ENCODE peak calls at places on chromosomes 12 and 14, in nine cellular contexts. One of them, this sample, is unnamed.

GRCh38 chr12:31362759-31363415 is 36.9 kb upstream of the SINHCAF start:
- DNase-seq in stimulated activated CD4-positive, alpha-beta T cell treated with anti-CD3 and anti-CD28 coated beads, TNF-alpha, amount 100 ng/mL, for 4 hours: no peak
- DNase-seq in AG10803: no peak
- DNase-seq in NCI-H1092 treated with DMSO at 0.1 percent for 48 hours: no peak
- DNase-seq in stimulated activated CD8-positive, alpha-beta memory T cell treated with anti-CD3 and anti-CD28 coated beads, Interleukin-2, amount 100 ng/mL, for 48 hours: no peak
- DNase-seq in stimulated activated naive B cell treated with anti-CD40 and anti-IgM and Interleukin-4, amounts not matched to agents 10 μg/mL and 1 μg/mL and 100 μg/mL, for 72 hours: peak
- DNase-seq in GM19239: peak
- DNase-seq in Caki2: peak
- DNase-seq in GM12892: peak
- DNase-seq in this sample: peak

GRCh38 chr12:124030510-124030909 is 57.5 kb downstream of the ZNF664 start:
- DNase-seq in stimulated activated CD4-positive, alpha-beta T cell treated with anti-CD3 and anti-CD28 coated beads, TNF-alpha, amount 100 ng/mL, for 4 hours: no peak
- DNase-seq in Caki2: no peak
- DNase-seq in GM19239: no peak
- DNase-seq in stimulated activated naive B cell treated with anti-CD40 and anti-IgM and Interleukin-4, amounts not matched to agents 10 μg/mL and 1 μg/mL and 100 μg/mL, for 72 hours: no peak
- DNase-seq in NCI-H1092 treated with DMSO at 0.1 percent for 48 hours: no peak
- DNase-seq in stimulated activated CD8-positive, alpha-beta memory T cell treated with anti-CD3 and anti-CD28 coated beads, Interleukin-2, amount 100 ng/mL, for 48 hours: no peak
- DNase-seq in AG10803: peak
- DNase-seq in GM12892: no peak
- DNase-seq in this sample: peak

GRCh38 chr14:38255408-38255672 is 553 bp downstream of the CLEC14A start:
- DNase-seq in stimulated activated CD8-positive, alpha-beta memory T cell treated with anti-CD3 and anti-CD28 coated beads, Interleukin-2, amount 100 ng/mL, for 48 hours: no peak
- DNase-seq in GM12892: no peak
- DNase-seq in GM19239: no peak
- DNase-seq in stimulated activated naive B cell treated with anti-CD40 and anti-IgM and Interleukin-4, amounts not matched to agents 10 μg/mL and 1 μg/mL and 100 μg/mL, for 72 hours: no peak
- DNase-seq in NCI-H1092 treated with DMSO at 0.1 percent for 48 hours: no peak
- DNase-seq in Caki2: no peak
- DNase-seq in stimulated activated CD4-positive, alpha-beta T cell treated with anti-CD3 and anti-CD28 coated beads, TNF-alpha, amount 100 ng/mL, for 4 hours: no peak
- DNase-seq in AG10803: no peak
- DNase-seq in this sample: no peak

GRCh38 chr12:29148065-29148957 is 767 bp upstream of the FAR2 start:
- DNase-seq in Caki2: no peak
- DNase-seq in stimulated activated CD8-positive, alpha-beta memory T cell treated with anti-CD3 and anti-CD28 coated beads, Interleukin-2, amount 100 ng/mL, for 48 hours: no peak
- DNase-seq in GM12892: peak
- DNase-seq in stimulated activated CD4-positive, alpha-beta T cell treated with anti-CD3 and anti-CD28 coated beads, TNF-alpha, amount 100 ng/mL, for 4 hours: no peak
- DNase-seq in AG10803: peak
- DNase-seq in NCI-H1092 treated with DMSO at 0.1 percent for 48 hours: peak
- DNase-seq in stimulated activated naive B cell treated with anti-CD40 and anti-IgM and Interleukin-4, amounts not matched to agents 10 μg/mL and 1 μg/mL and 100 μg/mL, for 72 hours: no peak
- DNase-seq in GM19239: no peak
- DNase-seq in this sample: peak

GRCh38 chr12:74538491-74539258 is 1.0 kb downstream of the ATXN7L3B start:
- DNase-seq in stimulated activated naive B cell treated with anti-CD40 and anti-IgM and Interleukin-4, amounts not matched to agents 10 μg/mL and 1 μg/mL and 100 μg/mL, for 72 hours: peak
- DNase-seq in stimulated activated CD8-positive, alpha-beta memory T cell treated with anti-CD3 and anti-CD28 coated beads, Interleukin-2, amount 100 ng/mL, for 48 hours: no peak
- DNase-seq in GM12892: no peak
- DNase-seq in Caki2: peak
- DNase-seq in GM19239: no peak
- DNase-seq in stimulated activated CD4-positive, alpha-beta T cell treated with anti-CD3 and anti-CD28 coated beads, TNF-alpha, amount 100 ng/mL, for 4 hours: peak
- DNase-seq in NCI-H1092 treated with DMSO at 0.1 percent for 48 hours: no peak
- DNase-seq in AG10803: no peak
- DNase-seq in this sample: no peak

GRCh38 chr12:60191676-60192359 is 596.0 kb downstream of the SLC16A7 start:
- DNase-seq in GM12892: no peak
- DNase-seq in stimulated activated naive B cell treated with anti-CD40 and anti-IgM and Interleukin-4, amounts not matched to agents 10 μg/mL and 1 μg/mL and 100 μg/mL, for 72 hours: no peak
- DNase-seq in stimulated activated CD4-positive, alpha-beta T cell treated with anti-CD3 and anti-CD28 coated beads, TNF-alpha, amount 100 ng/mL, for 4 hours: no peak
- DNase-seq in Caki2: peak
- DNase-seq in NCI-H1092 treated with DMSO at 0.1 percent for 48 hours: no peak
- DNase-seq in AG10803: peak
- DNase-seq in GM19239: no peak
- DNase-seq in stimulated activated CD8-positive, alpha-beta memory T cell treated with anti-CD3 and anti-CD28 coated beads, Interleukin-2, amount 100 ng/mL, for 48 hours: no peak
- DNase-seq in this sample: peak

GRCh38 chr14:84807673-84808072 is 722.3 kb upstream of the FLRT2 start:
- DNase-seq in AG10803: no peak
- DNase-seq in NCI-H1092 treated with DMSO at 0.1 percent for 48 hours: no peak
- DNase-seq in stimulated activated CD8-positive, alpha-beta memory T cell treated with anti-CD3 and anti-CD28 coated beads, Interleukin-2, amount 100 ng/mL, for 48 hours: no peak
- DNase-seq in GM12892: no peak
- DNase-seq in stimulated activated naive B cell treated with anti-CD40 and anti-IgM and Interleukin-4, amounts not matched to agents 10 μg/mL and 1 μg/mL and 100 μg/mL, for 72 hours: no peak
- DNase-seq in Caki2: no peak
- DNase-seq in GM19239: no peak
- DNase-seq in stimulated activated CD4-positive, alpha-beta T cell treated with anti-CD3 and anti-CD28 coated beads, TNF-alpha, amount 100 ng/mL, for 4 hours: no peak
- DNase-seq in this sample: no peak

GRCh38 chr14:101477648-101478047 is 83.6 kb upstream of the DIO3 start:
- DNase-seq in Caki2: no peak
- DNase-seq in stimulated activated naive B cell treated with anti-CD40 and anti-IgM and Interleukin-4, amounts not matched to agents 10 μg/mL and 1 μg/mL and 100 μg/mL, for 72 hours: no peak
- DNase-seq in stimulated activated CD8-positive, alpha-beta memory T cell treated with anti-CD3 and anti-CD28 coated beads, Interleukin-2, amount 100 ng/mL, for 48 hours: no peak
- DNase-seq in GM19239: no peak
- DNase-seq in GM12892: no peak
- DNase-seq in stimulated activated CD4-positive, alpha-beta T cell treated with anti-CD3 and anti-CD28 coated beads, TNF-alpha, amount 100 ng/mL, for 4 hours: no peak
- DNase-seq in AG10803: no peak
- DNase-seq in NCI-H1092 treated with DMSO at 0.1 percent for 48 hours: no peak
- DNase-seq in this sample: no peak

GRCh38 chr12:108587826-108588225 is 10.1 kb downstream of the TMEM119 start:
- DNase-seq in NCI-H1092 treated with DMSO at 0.1 percent for 48 hours: no peak
- DNase-seq in stimulated activated naive B cell treated with anti-CD40 and anti-IgM and Interleukin-4, amounts not matched to agents 10 μg/mL and 1 μg/mL and 100 μg/mL, for 72 hours: no peak
- DNase-seq in stimulated activated CD4-positive, alpha-beta T cell treated with anti-CD3 and anti-CD28 coated beads, TNF-alpha, amount 100 ng/mL, for 4 hours: no peak
- DNase-seq in Caki2: no peak
- DNase-seq in AG10803: no peak
- DNase-seq in stimulated activated CD8-positive, alpha-beta memory T cell treated with anti-CD3 and anti-CD28 coated beads, Interleukin-2, amount 100 ng/mL, for 48 hours: no peak
- DNase-seq in GM19239: no peak
- DNase-seq in GM12892: no peak
- DNase-seq in this sample: no peak

GRCh38 chr12:22974865-22975264 is 349.9 kb downstream of the ETNK1 start:
- DNase-seq in Caki2: peak
- DNase-seq in stimulated activated CD8-positive, alpha-beta memory T cell treated with anti-CD3 and anti-CD28 coated beads, Interleukin-2, amount 100 ng/mL, for 48 hours: no peak
- DNase-seq in NCI-H1092 treated with DMSO at 0.1 percent for 48 hours: no peak
- DNase-seq in stimulated activated CD4-positive, alpha-beta T cell treated with anti-CD3 and anti-CD28 coated beads, TNF-alpha, amount 100 ng/mL, for 4 hours: no peak
- DNase-seq in GM19239: no peak
- DNase-seq in GM12892: no peak
- DNase-seq in stimulated activated naive B cell treated with anti-CD40 and anti-IgM and Interleukin-4, amounts not matched to agents 10 μg/mL and 1 μg/mL and 100 μg/mL, for 72 hours: no peak
- DNase-seq in AG10803: peak
- DNase-seq in this sample: peak

GRCh38 chr12:67388331-67389163 is 119.4 kb downstream of the CAND1 start:
- DNase-seq in stimulated activated CD8-positive, alpha-beta memory T cell treated with anti-CD3 and anti-CD28 coated beads, Interleukin-2, amount 100 ng/mL, for 48 hours: no peak
- DNase-seq in Caki2: no peak
- DNase-seq in GM12892: no peak
- DNase-seq in AG10803: no peak
- DNase-seq in stimulated activated CD4-positive, alpha-beta T cell treated with anti-CD3 and anti-CD28 coated beads, TNF-alpha, amount 100 ng/mL, for 4 hours: no peak
- DNase-seq in GM19239: no peak
- DNase-seq in NCI-H1092 treated with DMSO at 0.1 percent for 48 hours: no peak
- DNase-seq in stimulated activated naive B cell treated with anti-CD40 and anti-IgM and Interleukin-4, amounts not matched to agents 10 μg/mL and 1 μg/mL and 100 μg/mL, for 72 hours: no peak
- DNase-seq in this sample: no peak

GRCh38 chr12:64452559-64453329 is 824 bp downstream of the TBK1 start:
- DNase-seq in GM19239: no peak
- DNase-seq in GM12892: no peak
- DNase-seq in stimulated activated CD4-positive, alpha-beta T cell treated with anti-CD3 and anti-CD28 coated beads, TNF-alpha, amount 100 ng/mL, for 4 hours: no peak
- DNase-seq in Caki2: peak
- DNase-seq in AG10803: peak
- DNase-seq in stimulated activated CD8-positive, alpha-beta memory T cell treated with anti-CD3 and anti-CD28 coated beads, Interleukin-2, amount 100 ng/mL, for 48 hours: no peak
- DNase-seq in NCI-H1092 treated with DMSO at 0.1 percent for 48 hours: peak
- DNase-seq in stimulated activated naive B cell treated with anti-CD40 and anti-IgM and Interleukin-4, amounts not matched to agents 10 μg/mL and 1 μg/mL and 100 μg/mL, for 72 hours: no peak
- DNase-seq in this sample: peak

GRCh38 chr12:76450690-76451089 is 102.5 kb upstream of the BBS10 start:
- DNase-seq in GM12892: no peak
- DNase-seq in stimulated activated CD4-positive, alpha-beta T cell treated with anti-CD3 and anti-CD28 coated beads, TNF-alpha, amount 100 ng/mL, for 4 hours: no peak
- DNase-seq in AG10803: peak
- DNase-seq in Caki2: peak
- DNase-seq in NCI-H1092 treated with DMSO at 0.1 percent for 48 hours: no peak
- DNase-seq in stimulated activated naive B cell treated with anti-CD40 and anti-IgM and Interleukin-4, amounts not matched to agents 10 μg/mL and 1 μg/mL and 100 μg/mL, for 72 hours: no peak
- DNase-seq in GM19239: no peak
- DNase-seq in stimulated activated CD8-positive, alpha-beta memory T cell treated with anti-CD3 and anti-CD28 coated beads, Interleukin-2, amount 100 ng/mL, for 48 hours: no peak
- DNase-seq in this sample: peak

GRCh38 chr14:87250992-87251391 is 742.0 kb downstream of the GALC start:
- DNase-seq in GM19239: no peak
- DNase-seq in NCI-H1092 treated with DMSO at 0.1 percent for 48 hours: no peak
- DNase-seq in stimulated activated naive B cell treated with anti-CD40 and anti-IgM and Interleukin-4, amounts not matched to agents 10 μg/mL and 1 μg/mL and 100 μg/mL, for 72 hours: no peak
- DNase-seq in stimulated activated CD4-positive, alpha-beta T cell treated with anti-CD3 and anti-CD28 coated beads, TNF-alpha, amount 100 ng/mL, for 4 hours: no peak
- DNase-seq in AG10803: no peak
- DNase-seq in GM12892: no peak
- DNase-seq in stimulated activated CD8-positive, alpha-beta memory T cell treated with anti-CD3 and anti-CD28 coated beads, Interleukin-2, amount 100 ng/mL, for 48 hours: no peak
- DNase-seq in Caki2: no peak
- DNase-seq in this sample: no peak

GRCh38 chr12:47052274-47052673 is 27.1 kb upstream of the PCED1B start:
- DNase-seq in NCI-H1092 treated with DMSO at 0.1 percent for 48 hours: no peak
- DNase-seq in Caki2: no peak
- DNase-seq in stimulated activated naive B cell treated with anti-CD40 and anti-IgM and Interleukin-4, amounts not matched to agents 10 μg/mL and 1 μg/mL and 100 μg/mL, for 72 hours: no peak
- DNase-seq in stimulated activated CD8-positive, alpha-beta memory T cell treated with anti-CD3 and anti-CD28 coated beads, Interleukin-2, amount 100 ng/mL, for 48 hours: no peak
- DNase-seq in stimulated activated CD4-positive, alpha-beta T cell treated with anti-CD3 and anti-CD28 coated beads, TNF-alpha, amount 100 ng/mL, for 4 hours: no peak
- DNase-seq in AG10803: no peak
- DNase-seq in GM12892: no peak
- DNase-seq in GM19239: no peak
- DNase-seq in this sample: no peak

GRCh38 chr12:15982921-15983320 is 71.8 kb downstream of the DERA start:
- DNase-seq in stimulated activated CD8-positive, alpha-beta memory T cell treated with anti-CD3 and anti-CD28 coated beads, Interleukin-2, amount 100 ng/mL, for 48 hours: no peak
- DNase-seq in stimulated activated CD4-positive, alpha-beta T cell treated with anti-CD3 and anti-CD28 coated beads, TNF-alpha, amount 100 ng/mL, for 4 hours: no peak
- DNase-seq in AG10803: no peak
- DNase-seq in GM19239: no peak
- DNase-seq in stimulated activated naive B cell treated with anti-CD40 and anti-IgM and Interleukin-4, amounts not matched to agents 10 μg/mL and 1 μg/mL and 100 μg/mL, for 72 hours: no peak
- DNase-seq in GM12892: no peak
- DNase-seq in NCI-H1092 treated with DMSO at 0.1 percent for 48 hours: no peak
- DNase-seq in Caki2: no peak
- DNase-seq in this sample: no peak

GRCh38 chr12:65163755-65164154 is 5.6 kb upstream of the LEMD3 start:
- DNase-seq in Caki2: no peak
- DNase-seq in stimulated activated CD4-positive, alpha-beta T cell treated with anti-CD3 and anti-CD28 coated beads, TNF-alpha, amount 100 ng/mL, for 4 hours: no peak
- DNase-seq in NCI-H1092 treated with DMSO at 0.1 percent for 48 hours: no peak
- DNase-seq in stimulated activated naive B cell treated with anti-CD40 and anti-IgM and Interleukin-4, amounts not matched to agents 10 μg/mL and 1 μg/mL and 100 μg/mL, for 72 hours: no peak
- DNase-seq in GM12892: no peak
- DNase-seq in AG10803: no peak
- DNase-seq in GM19239: no peak
- DNase-seq in stimulated activated CD8-positive, alpha-beta memory T cell treated with anti-CD3 and anti-CD28 coated beads, Interleukin-2, amount 100 ng/mL, for 48 hours: no peak
- DNase-seq in this sample: no peak

GRCh38 chr14:96376093-96376492 is 12.8 kb downstream of the GSKIP start:
- DNase-seq in stimulated activated CD4-positive, alpha-beta T cell treated with anti-CD3 and anti-CD28 coated beads, TNF-alpha, amount 100 ng/mL, for 4 hours: no peak
- DNase-seq in Caki2: no peak
- DNase-seq in GM19239: no peak
- DNase-seq in stimulated activated CD8-positive, alpha-beta memory T cell treated with anti-CD3 and anti-CD28 coated beads, Interleukin-2, amount 100 ng/mL, for 48 hours: no peak
- DNase-seq in NCI-H1092 treated with DMSO at 0.1 percent for 48 hours: no peak
- DNase-seq in AG10803: no peak
- DNase-seq in GM12892: no peak
- DNase-seq in stimulated activated naive B cell treated with anti-CD40 and anti-IgM and Interleukin-4, amounts not matched to agents 10 μg/mL and 1 μg/mL and 100 μg/mL, for 72 hours: no peak
- DNase-seq in this sample: no peak

GRCh38 chr12:92297932-92298681 is 152.5 kb upstream of the BTG1 start:
- DNase-seq in GM12892: no peak
- DNase-seq in Caki2: no peak
- DNase-seq in stimulated activated naive B cell treated with anti-CD40 and anti-IgM and Interleukin-4, amounts not matched to agents 10 μg/mL and 1 μg/mL and 100 μg/mL, for 72 hours: peak
- DNase-seq in stimulated activated CD4-positive, alpha-beta T cell treated with anti-CD3 and anti-CD28 coated beads, TNF-alpha, amount 100 ng/mL, for 4 hours: no peak
- DNase-seq in stimulated activated CD8-positive, alpha-beta memory T cell treated with anti-CD3 and anti-CD28 coated beads, Interleukin-2, amount 100 ng/mL, for 48 hours: no peak
- DNase-seq in AG10803: peak
- DNase-seq in GM19239: no peak
- DNase-seq in NCI-H1092 treated with DMSO at 0.1 percent for 48 hours: no peak
- DNase-seq in this sample: peak

GRCh38 chr14:68074765-68075381 is 255.3 kb downstream of the RAD51B start:
- DNase-seq in GM19239: no peak
- DNase-seq in stimulated activated CD8-positive, alpha-beta memory T cell treated with anti-CD3 and anti-CD28 coated beads, Interleukin-2, amount 100 ng/mL, for 48 hours: no peak
- DNase-seq in stimulated activated CD4-positive, alpha-beta T cell treated with anti-CD3 and anti-CD28 coated beads, TNF-alpha, amount 100 ng/mL, for 4 hours: no peak
- DNase-seq in GM12892: no peak
- DNase-seq in AG10803: no peak
- DNase-seq in NCI-H1092 treated with DMSO at 0.1 percent for 48 hours: no peak
- DNase-seq in stimulated activated naive B cell treated with anti-CD40 and anti-IgM and Interleukin-4, amounts not matched to agents 10 μg/mL and 1 μg/mL and 100 μg/mL, for 72 hours: no peak
- DNase-seq in Caki2: no peak
- DNase-seq in this sample: no peak

GRCh38 chr12:52867636-52868035 is 18.8 kb upstream of the KRT78 start:
- DNase-seq in NCI-H1092 treated with DMSO at 0.1 percent for 48 hours: no peak
- DNase-seq in GM12892: no peak
- DNase-seq in AG10803: no peak
- DNase-seq in stimulated activated naive B cell treated with anti-CD40 and anti-IgM and Interleukin-4, amounts not matched to agents 10 μg/mL and 1 μg/mL and 100 μg/mL, for 72 hours: no peak
- DNase-seq in GM19239: no peak
- DNase-seq in stimulated activated CD4-positive, alpha-beta T cell treated with anti-CD3 and anti-CD28 coated beads, TNF-alpha, amount 100 ng/mL, for 4 hours: peak
- DNase-seq in Caki2: no peak
- DNase-seq in stimulated activated CD8-positive, alpha-beta memory T cell treated with anti-CD3 and anti-CD28 coated beads, Interleukin-2, amount 100 ng/mL, for 48 hours: no peak
- DNase-seq in this sample: no peak

GRCh38 chr12:71799105-71799504 is 40.5 kb upstream of the TBC1D15 start:
- DNase-seq in NCI-H1092 treated with DMSO at 0.1 percent for 48 hours: no peak
- DNase-seq in stimulated activated naive B cell treated with anti-CD40 and anti-IgM and Interleukin-4, amounts not matched to agents 10 μg/mL and 1 μg/mL and 100 μg/mL, for 72 hours: no peak
- DNase-seq in Caki2: no peak
- DNase-seq in AG10803: peak
- DNase-seq in GM12892: no peak
- DNase-seq in stimulated activated CD8-positive, alpha-beta memory T cell treated with anti-CD3 and anti-CD28 coated beads, Interleukin-2, amount 100 ng/mL, for 48 hours: no peak
- DNase-seq in stimulated activated CD4-positive, alpha-beta T cell treated with anti-CD3 and anti-CD28 coated beads, TNF-alpha, amount 100 ng/mL, for 4 hours: no peak
- DNase-seq in GM19239: no peak
- DNase-seq in this sample: peak

GRCh38 chr12:32671930-32672785 is 6.9 kb upstream of the DNM1L start:
- DNase-seq in GM19239: peak
- DNase-seq in Caki2: no peak
- DNase-seq in NCI-H1092 treated with DMSO at 0.1 percent for 48 hours: peak
- DNase-seq in AG10803: peak
- DNase-seq in stimulated activated naive B cell treated with anti-CD40 and anti-IgM and Interleukin-4, amounts not matched to agents 10 μg/mL and 1 μg/mL and 100 μg/mL, for 72 hours: peak
- DNase-seq in stimulated activated CD8-positive, alpha-beta memory T cell treated with anti-CD3 and anti-CD28 coated beads, Interleukin-2, amount 100 ng/mL, for 48 hours: no peak
- DNase-seq in stimulated activated CD4-positive, alpha-beta T cell treated with anti-CD3 and anti-CD28 coated beads, TNF-alpha, amount 100 ng/mL, for 4 hours: no peak
- DNase-seq in GM12892: no peak
- DNase-seq in this sample: peak

GRCh38 chr14:70555890-70556289 is 21.1 kb upstream of the ADAM20 start:
- DNase-seq in AG10803: peak
- DNase-seq in stimulated activated naive B cell treated with anti-CD40 and anti-IgM and Interleukin-4, amounts not matched to agents 10 μg/mL and 1 μg/mL and 100 μg/mL, for 72 hours: no peak
- DNase-seq in stimulated activated CD4-positive, alpha-beta T cell treated with anti-CD3 and anti-CD28 coated beads, TNF-alpha, amount 100 ng/mL, for 4 hours: no peak
- DNase-seq in GM19239: no peak
- DNase-seq in GM12892: no peak
- DNase-seq in NCI-H1092 treated with DMSO at 0.1 percent for 48 hours: no peak
- DNase-seq in stimulated activated CD8-positive, alpha-beta memory T cell treated with anti-CD3 and anti-CD28 coated beads, Interleukin-2, amount 100 ng/mL, for 48 hours: no peak
- DNase-seq in Caki2: no peak
- DNase-seq in this sample: no peak

GRCh38 chr12:75087656-75088055 is 122.0 kb downstream of the KCNC2 start:
- DNase-seq in stimulated activated naive B cell treated with anti-CD40 and anti-IgM and Interleukin-4, amounts not matched to agents 10 μg/mL and 1 μg/mL and 100 μg/mL, for 72 hours: no peak
- DNase-seq in AG10803: no peak
- DNase-seq in GM19239: no peak
- DNase-seq in stimulated activated CD4-positive, alpha-beta T cell treated with anti-CD3 and anti-CD28 coated beads, TNF-alpha, amount 100 ng/mL, for 4 hours: no peak
- DNase-seq in stimulated activated CD8-positive, alpha-beta memory T cell treated with anti-CD3 and anti-CD28 coated beads, Interleukin-2, amount 100 ng/mL, for 48 hours: no peak
- DNase-seq in Caki2: peak
- DNase-seq in GM12892: no peak
- DNase-seq in NCI-H1092 treated with DMSO at 0.1 percent for 48 hours: no peak
- DNase-seq in this sample: peak

GRCh38 chr14:51369814-51370213 is 129.8 kb downstream of the TMX1 start:
- DNase-seq in GM12892: no peak
- DNase-seq in stimulated activated naive B cell treated with anti-CD40 and anti-IgM and Interleukin-4, amounts not matched to agents 10 μg/mL and 1 μg/mL and 100 μg/mL, for 72 hours: no peak
- DNase-seq in GM19239: no peak
- DNase-seq in stimulated activated CD8-positive, alpha-beta memory T cell treated with anti-CD3 and anti-CD28 coated beads, Interleukin-2, amount 100 ng/mL, for 48 hours: no peak
- DNase-seq in stimulated activated CD4-positive, alpha-beta T cell treated with anti-CD3 and anti-CD28 coated beads, TNF-alpha, amount 100 ng/mL, for 4 hours: no peak
- DNase-seq in Caki2: no peak
- DNase-seq in NCI-H1092 treated with DMSO at 0.1 percent for 48 hours: no peak
- DNase-seq in AG10803: no peak
- DNase-seq in this sample: no peak

GRCh38 chr12:130715996-130716917 is at the start of gene RIMBP2:
- DNase-seq in stimulated activated naive B cell treated with anti-CD40 and anti-IgM and Interleukin-4, amounts not matched to agents 10 μg/mL and 1 μg/mL and 100 μg/mL, for 72 hours: no peak
- DNase-seq in GM12892: no peak
- DNase-seq in GM19239: no peak
- DNase-seq in AG10803: peak
- DNase-seq in stimulated activated CD8-positive, alpha-beta memory T cell treated with anti-CD3 and anti-CD28 coated beads, Interleukin-2, amount 100 ng/mL, for 48 hours: no peak
- DNase-seq in NCI-H1092 treated with DMSO at 0.1 percent for 48 hours: peak
- DNase-seq in stimulated activated CD4-positive, alpha-beta T cell treated with anti-CD3 and anti-CD28 coated beads, TNF-alpha, amount 100 ng/mL, for 4 hours: no peak
- DNase-seq in Caki2: peak
- DNase-seq in this sample: peak

GRCh38 chr14:60278350-60278749 is 29.3 kb downstream of the PPM1A start:
- DNase-seq in stimulated activated naive B cell treated with anti-CD40 and anti-IgM and Interleukin-4, amounts not matched to agents 10 μg/mL and 1 μg/mL and 100 μg/mL, for 72 hours: no peak
- DNase-seq in GM19239: no peak
- DNase-seq in Caki2: no peak
- DNase-seq in NCI-H1092 treated with DMSO at 0.1 percent for 48 hours: no peak
- DNase-seq in stimulated activated CD4-positive, alpha-beta T cell treated with anti-CD3 and anti-CD28 coated beads, TNF-alpha, amount 100 ng/mL, for 4 hours: no peak
- DNase-seq in stimulated activated CD8-positive, alpha-beta memory T cell treated with anti-CD3 and anti-CD28 coated beads, Interleukin-2, amount 100 ng/mL, for 48 hours: no peak
- DNase-seq in GM12892: no peak
- DNase-seq in AG10803: no peak
- DNase-seq in this sample: no peak

GRCh38 chr14:105365101-105365500 is 33.2 kb upstream of the TEX22 start:
- DNase-seq in stimulated activated CD8-positive, alpha-beta memory T cell treated with anti-CD3 and anti-CD28 coated beads, Interleukin-2, amount 100 ng/mL, for 48 hours: no peak
- DNase-seq in AG10803: no peak
- DNase-seq in Caki2: no peak
- DNase-seq in GM12892: no peak
- DNase-seq in NCI-H1092 treated with DMSO at 0.1 percent for 48 hours: no peak
- DNase-seq in GM19239: no peak
- DNase-seq in stimulated activated naive B cell treated with anti-CD40 and anti-IgM and Interleukin-4, amounts not matched to agents 10 μg/mL and 1 μg/mL and 100 μg/mL, for 72 hours: no peak
- DNase-seq in stimulated activated CD4-positive, alpha-beta T cell treated with anti-CD3 and anti-CD28 coated beads, TNF-alpha, amount 100 ng/mL, for 4 hours: no peak
- DNase-seq in this sample: no peak